ENCODE peak calls at places on chromosomes 4 and X, in eight cellular contexts. D is psoas muscle; N is endothelial cell; G is nephron progenitor cell; X is dorsolateral prefrontal cortex; T is activated CD8-positive, alpha-beta T cell treated with anti-CD3 and anti-CD28 coated beads for 36 hours; Y is AG10803; K is ovary. B is an unnamed sample.

GRCh38 chr4:14667624-14668295 is 334.5 kb upstream of the CPEB2 start:
- DNase-seq in D (no peak), N (no peak), G (no peak), X (no peak), T (no peak), Y (no peak), K (no peak), B (no peak)

GRCh38 chr4:52853351-52853750 is 8.8 kb upstream of the RASL11B start:
- DNase-seq in D (no peak), N (no peak), G (no peak), X (no peak), T (no peak), Y (peak), K (no peak), B (peak)

GRCh38 chr4:4870493-4871266 is 11.2 kb downstream of the MSX1 start:
- DNase-seq in D (no peak), N (no peak), G (no peak), X (no peak), T (no peak), Y (no peak), K (no peak), B (no peak)

GRCh38 chr4:38242822-38243384 is 282.7 kb downstream of the PTTG2 start:
- DNase-seq in D (no peak), N (no peak), G (no peak), X (no peak), T (no peak), Y (no peak), K (no peak), B (no peak)

GRCh38 chrX:40855932-40856515 is 120.7 kb upstream of the MED14 start:
- DNase-seq in D (no peak), N (no peak), G (no peak), X (no peak), T (no peak), Y (no peak), K (no peak), B (no peak)

GRCh38 chr4:183609151-183609550 is 49.8 kb downstream of the RWDD4 start:
- DNase-seq in D (no peak), N (no peak), G (no peak), X (no peak), T (no peak), Y (no peak), K (no peak), B (no peak)

GRCh38 chr4:56360071-56360470 is 27.2 kb downstream of the AASDH start:
- DNase-seq in D (no peak), N (no peak), G (no peak), X (no peak), T (no peak), Y (peak), K (no peak), B (no peak)

GRCh38 chr4:165325732-165326512 is 1.5 kb upstream of the MSMO1 start:
- DNase-seq in D (no peak), N (no peak), G (no peak), X (no peak), T (peak), Y (peak), K (no peak), B (peak)

GRCh38 chr4:182504440-182504839 is 261.2 kb downstream of the TENM3 start:
- DNase-seq in D (no peak), N (no peak), G (no peak), X (no peak), T (no peak), Y (no peak), K (no peak), B (no peak)

GRCh38 chrX:115330498-115331138 is 41.1 kb downstream of the LUZP4 start:
- DNase-seq in D (no peak), N (peak), G (peak), X (no peak), T (peak), Y (peak), K (peak), B (no peak)

GRCh38 chr4:145409393-145409792 is 72.3 kb upstream of the SMAD1 start:
- DNase-seq in D (no peak), N (no peak), G (no peak), X (no peak), T (no peak), Y (no peak), K (no peak), B (no peak)

GRCh38 chrX:44748014-44748413 is 95.8 kb upstream of the DUSP21 start:
- DNase-seq in D (no peak), N (no peak), G (no peak), X (no peak), T (no peak), Y (peak), K (no peak), B (no peak)

GRCh38 chr4:6951880-6952381 is 42.3 kb downstream of the TBC1D14 start:
- DNase-seq in D (peak), N (no peak), G (no peak), X (no peak), T (no peak), Y (no peak), K (no peak), B (no peak)

GRCh38 chr4:177008071-177008835 is 215.5 kb upstream of the VEGFC start:
- DNase-seq in D (no peak), N (no peak), G (no peak), X (no peak), T (no peak), Y (peak), K (no peak), B (no peak)

GRCh38 chrX:38500886-38501285 is 60.5 kb upstream of the TSPAN7 start:
- DNase-seq in D (no peak), N (no peak), G (no peak), X (no peak), T (no peak), Y (no peak), K (no peak), B (no peak)

DNA sequence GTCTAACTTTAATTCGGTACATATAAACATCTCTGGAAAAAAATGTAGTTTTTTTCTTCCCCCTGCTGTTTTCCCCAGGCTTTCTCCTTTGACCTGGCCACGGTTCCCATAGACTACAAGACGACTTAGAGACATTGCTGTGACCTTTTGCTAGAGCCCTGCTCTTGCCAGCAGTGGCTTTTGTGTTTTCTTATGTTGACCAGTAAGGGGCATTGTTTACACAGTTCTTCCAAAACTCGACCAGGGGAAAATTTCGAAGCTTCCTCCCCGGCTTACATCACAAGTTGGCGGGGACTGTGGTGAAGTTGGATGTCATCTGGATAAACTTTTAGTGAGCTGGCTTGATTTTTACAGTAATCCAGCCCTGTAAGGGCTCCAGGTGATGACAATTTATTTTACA is 9.3 kb downstream of the CCDC160 start:
- DNase-seq in D (no peak), N (no peak), G (no peak), X (no peak), T (no peak), Y (peak), K (no peak), B (peak)
- TF ChIP-seq CTCF in D (no peak), N (no peak), G (no peak), X (peak), T (no peak), Y (no peak), K (no peak), B (no peak)

GRCh38 chr4:8304827-8305695 is 35.5 kb downstream of the HTRA3 start:
- DNase-seq in D (peak), N (no peak), G (no peak), X (no peak), T (no peak), Y (no peak), K (no peak), B (no peak)

GRCh38 chr4:8306511-8307021 is 37.0 kb downstream of the HTRA3 start:
- DNase-seq in D (peak), N (no peak), G (no peak), X (peak), T (no peak), Y (peak), K (peak), B (no peak)

GRCh38 chr4:8307714-8308113 is 38.2 kb downstream of the HTRA3 start:
- DNase-seq in D (peak), N (no peak), G (peak), X (no peak), T (no peak), Y (no peak), K (peak), B (no peak)

GRCh38 chr4:8307126-8307525 is 37.6 kb downstream of the HTRA3 start:
- DNase-seq in D (peak), N (no peak), G (peak), X (peak), T (no peak), Y (no peak), K (peak), B (no peak)

DNA sequence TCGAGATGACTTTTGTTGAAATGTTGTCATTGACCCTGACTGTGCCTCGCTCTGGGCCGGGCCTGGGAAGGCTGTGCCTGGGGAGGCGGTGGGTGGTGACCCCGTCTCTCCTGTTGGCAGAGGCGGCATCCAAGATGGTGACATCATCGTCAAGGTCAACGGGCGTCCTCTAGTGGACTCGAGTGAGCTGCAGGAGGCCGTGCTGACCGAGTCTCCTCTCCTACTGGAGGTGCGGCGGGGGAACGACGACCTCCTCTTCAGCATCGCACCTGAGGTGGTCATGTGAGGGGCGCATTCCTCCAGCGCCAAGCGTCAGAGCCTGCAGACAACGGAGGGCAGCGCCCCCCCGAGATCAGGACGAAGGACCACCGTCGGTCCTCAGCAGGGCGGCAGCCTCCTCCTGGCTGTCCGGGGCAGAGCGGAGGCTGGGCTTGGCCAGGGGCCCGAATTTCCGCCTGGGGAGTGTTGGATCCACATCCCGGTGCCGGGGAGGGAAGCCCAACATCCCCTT is 36.4 kb downstream of the HTRA3 start:
- DNase-seq in D (peak), N (no peak), G (no peak), X (peak), T (no peak), Y (no peak), K (peak), B (no peak)
- TF ChIP-seq CTCF in D (no peak), N (no peak), G (no peak), X (no peak), T (no peak), Y (no peak), K (no peak), B (peak)

GRCh38 chr4:78748361-78748760 is 27.8 kb upstream of the BMP2K start:
- DNase-seq in D (no peak), N (no peak), G (no peak), X (no peak), T (no peak), Y (peak), K (no peak), B (no peak)
- TF ChIP-seq CTCF in D (no peak), N (no peak), G (no peak), X (no peak), T (no peak), Y (no peak), K (no peak), B (no peak)

DNA sequence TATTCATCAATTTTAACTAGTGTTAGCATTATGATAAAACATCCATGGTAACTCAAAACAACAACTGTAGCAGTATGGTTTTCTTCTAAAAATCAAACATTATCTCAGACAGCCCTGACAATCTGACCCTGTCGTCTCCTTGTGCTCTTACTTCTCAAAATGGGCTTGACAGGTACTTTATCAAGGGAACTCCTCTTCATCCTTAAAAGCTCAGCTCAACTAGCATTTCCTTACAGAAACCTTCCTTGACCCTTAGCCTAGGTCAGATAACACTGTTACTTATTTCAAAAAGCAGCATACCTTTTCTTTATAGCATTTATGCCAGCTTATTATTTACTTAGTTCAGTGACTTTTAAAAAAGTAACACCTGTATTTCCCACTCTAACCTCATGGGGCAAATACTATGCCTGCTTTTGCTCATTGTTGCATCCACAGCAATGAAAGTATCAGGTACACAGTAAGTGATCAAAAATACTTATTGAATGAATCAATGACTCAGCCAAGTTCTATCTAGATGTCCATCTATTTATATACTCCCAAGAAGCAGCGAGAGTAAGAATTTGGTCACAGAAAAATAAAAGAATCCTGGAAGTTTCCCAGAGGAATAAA is 41.9 kb downstream of the ADAMTS3 start:
- DNase-seq in D (no peak), N (no peak), G (no peak), X (no peak), T (no peak), Y (no peak), K (no peak), B (no peak)
- TF ChIP-seq CTCF in D (no peak), N (no peak), G (no peak), X (no peak), T (no peak), Y (no peak), K (no peak), B (no peak)

DNA sequence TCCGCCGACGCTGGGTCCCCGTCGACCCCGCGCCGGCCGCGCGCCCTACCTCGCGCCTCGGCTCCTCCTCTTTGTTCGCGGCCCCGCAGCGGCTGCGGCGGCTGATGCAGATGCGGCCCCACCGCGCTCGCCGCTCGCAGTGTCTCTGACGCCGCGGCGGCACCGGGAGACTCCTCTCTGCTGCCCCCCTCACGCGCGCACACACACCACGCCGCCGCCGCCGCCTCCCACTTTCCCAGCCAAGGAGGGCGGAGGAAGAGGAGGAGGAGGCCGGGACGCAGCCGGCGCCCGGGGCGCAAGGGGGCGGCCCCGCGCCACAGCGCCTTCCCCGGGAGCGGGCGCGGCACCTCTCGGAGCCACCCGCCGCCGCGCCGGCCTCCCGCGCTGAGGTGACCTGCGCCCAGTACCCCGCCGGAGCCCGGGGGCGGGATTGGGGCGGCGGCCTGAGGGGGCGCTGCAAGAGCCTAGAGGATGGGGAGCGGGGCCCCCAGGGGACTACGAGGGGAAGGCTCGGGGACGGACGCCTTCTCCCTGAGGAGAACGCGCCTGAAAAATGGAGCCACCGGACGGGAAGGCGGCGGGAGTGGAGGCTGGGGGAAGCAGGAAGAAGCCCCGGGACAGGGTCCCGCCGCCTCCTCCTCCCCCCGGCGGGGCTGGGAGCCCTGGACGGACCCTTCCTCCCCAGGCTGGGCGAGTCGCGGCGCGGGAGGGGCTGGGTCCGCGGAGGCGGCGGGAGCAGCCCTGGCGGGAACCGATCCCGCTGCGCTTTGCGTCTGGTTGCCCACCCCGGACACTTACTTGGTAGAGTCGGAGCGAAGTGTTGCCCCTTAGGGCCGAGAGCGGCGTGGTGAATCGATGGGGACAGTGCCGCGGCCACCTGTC is at the start of gene SH3RF1:
- DNase-seq in D (peak), N (peak), G (peak), X (peak), T (peak), Y (peak), K (peak), B (peak)
- TF ChIP-seq CTCF in D (peak), N (no peak), G (no peak), X (peak), T (no peak), Y (no peak), K (peak), B (no peak)

GRCh38 chrX:103941201-103941975 is 21.0 kb upstream of the TMSB15B start:
- DNase-seq in D (no peak), N (no peak), G (no peak), X (no peak), T (no peak), Y (peak), K (no peak), B (no peak)
- TF ChIP-seq CTCF in D (peak), N (peak), G (peak), X (peak), T (peak), Y (peak), K (peak), B (peak)

GRCh38 chrX:47158131-47158530 is 13.1 kb downstream of the RBM10 start:
- DNase-seq in D (no peak), N (no peak), G (no peak), X (no peak), T (no peak), Y (no peak), K (no peak), B (no peak)
- TF ChIP-seq CTCF in D (no peak), N (peak), G (no peak), X (no peak), T (no peak), Y (no peak), K (no peak), B (no peak)

DNA sequence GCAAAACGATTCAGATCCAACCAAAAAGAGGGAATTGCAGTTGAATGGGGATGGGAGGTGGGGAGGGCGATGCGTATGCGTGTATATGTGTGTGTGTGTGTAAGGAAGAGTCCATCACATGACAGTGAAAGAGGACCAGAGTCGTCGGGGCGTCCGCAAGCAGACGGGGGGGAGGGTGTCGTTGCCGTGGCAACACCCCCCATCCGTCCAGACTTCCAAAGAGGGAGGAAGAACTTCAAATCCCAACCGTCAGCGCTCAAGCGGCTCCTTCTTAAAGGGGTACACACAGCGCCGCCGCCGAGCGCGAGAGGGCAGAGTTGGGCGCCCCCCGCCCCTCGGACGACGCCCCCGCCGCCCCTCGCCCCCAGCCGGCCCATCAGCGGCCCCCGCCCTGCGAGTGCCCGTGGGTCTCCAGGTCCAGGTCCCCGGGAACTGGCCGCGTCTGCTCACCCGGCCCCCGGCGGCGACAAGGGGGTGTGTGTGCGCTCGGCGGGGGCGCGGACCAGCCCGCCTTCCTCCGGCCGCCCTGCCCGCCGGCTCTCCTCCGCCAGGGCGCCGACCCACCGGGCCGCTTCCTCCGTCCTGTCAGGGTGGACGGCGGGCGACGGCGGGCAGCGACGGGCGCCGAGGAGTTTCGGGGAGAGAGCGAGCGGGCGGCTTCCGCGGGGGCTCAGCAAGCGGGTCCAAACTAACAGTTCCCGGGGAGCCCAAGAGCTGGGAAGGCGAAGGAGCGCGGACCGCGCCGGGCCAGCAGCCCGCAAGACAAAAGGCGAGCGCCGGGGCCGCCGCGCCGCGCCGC is 685 bp downstream of the LCORL start:
- DNase-seq in D (peak), N (peak), G (peak), X (peak), T (peak), Y (peak), K (peak), B (peak)
- TF ChIP-seq CTCF in D (peak), N (no peak), G (no peak), X (peak), T (no peak), Y (no peak), K (no peak), B (no peak)

GRCh38 chr4:71713611-71714203 is 70.2 kb downstream of the GC start:
- DNase-seq in D (no peak), N (no peak), G (no peak), X (no peak), T (no peak), Y (peak), K (no peak), B (peak)

GRCh38 chr4:71711985-71712348 is 71.9 kb downstream of the GC start:
- DNase-seq in D (no peak), N (no peak), G (no peak), X (no peak), T (no peak), Y (no peak), K (no peak), B (no peak)

GRCh38 chr4:71711044-71711984 is 72.6 kb downstream of the GC start:
- DNase-seq in D (no peak), N (no peak), G (no peak), X (no peak), T (no peak), Y (no peak), K (no peak), B (no peak)

DNA sequence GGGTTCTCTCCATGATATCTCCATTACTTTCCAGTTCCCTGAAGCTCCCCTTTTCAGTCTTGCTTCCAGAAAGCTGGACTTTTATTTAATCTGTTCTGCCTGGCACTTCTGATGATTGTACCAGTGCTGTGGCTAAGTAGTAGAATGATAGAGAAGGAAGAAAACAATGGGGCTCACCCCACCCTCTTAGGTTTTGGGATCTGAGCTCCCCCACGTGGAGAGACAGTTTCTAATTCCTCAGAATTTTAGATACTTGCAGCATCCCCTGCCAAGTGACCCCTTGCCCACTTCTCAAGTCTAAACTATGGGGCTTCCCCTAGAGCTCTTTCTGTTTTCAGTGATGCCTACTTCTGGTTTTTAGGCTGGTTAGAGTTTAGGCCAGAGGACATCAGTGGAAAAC is 73.9 kb downstream of the GC start:
- DNase-seq in D (no peak), N (no peak), G (no peak), X (no peak), T (no peak), Y (no peak), K (no peak), B (no peak)
- TF ChIP-seq CTCF in D (no peak), N (no peak), G (no peak), X (no peak), T (no peak), Y (no peak), K (no peak), B (peak)